ENCODE peak calls at places on chromosomes 4 and X, in four cellular contexts. L, Z, C and E are unnamed samples.

GRCh38 chr4:164212714-164213113 is 541.2 kb upstream of the SMIM31 start:
- DNase-seq in L (no peak), Z (no peak), C (no peak), E (no peak)

GRCh38 chr4:8002525-8003309 is 63.1 kb upstream of the AFAP1 start:
- DNase-seq in L (no peak), Z (no peak), C (no peak), E (no peak)

GRCh38 chrX:74535211-74535621 is 79.2 kb downstream of the RLIM start:
- DNase-seq in L (no peak), Z (peak), C (peak), E (no peak)

GRCh38 chr4:150261571-150261970 is 183.3 kb downstream of the DCLK2 start:
- DNase-seq in L (no peak), Z (no peak), C (no peak), E (no peak)

GRCh38 chr4:167176723-167177367 is 57.4 kb downstream of the SPOCK3 start:
- DNase-seq in L (no peak), Z (no peak), C (no peak), E (no peak)

GRCh38 chrX:17005712-17006372 is 59.4 kb downstream of the REPS2 start:
- DNase-seq in L (no peak), Z (no peak), C (no peak), E (no peak)

GRCh38 chr4:27368781-27369180 is 508.1 kb downstream of the STIM2 start:
- DNase-seq in L (no peak), Z (no peak), C (no peak), E (no peak)

GRCh38 chr4:182604161-182604591 is 313.0 kb downstream of the DCTD start:
- DNase-seq in L (no peak), Z (peak), C (no peak), E (no peak)

GRCh38 chr4:3766791-3767561 is 791 bp downstream of the ADRA2C start:
- DNase-seq in L (no peak), Z (no peak), C (peak), E (peak)

GRCh38 chr4:3768842-3769641 is 2.9 kb downstream of the ADRA2C start:
- DNase-seq in L (no peak), Z (no peak), C (no peak), E (no peak)

GRCh38 chr4:3767569-3768288 is 1.5 kb downstream of the ADRA2C start:
- DNase-seq in L (no peak), Z (no peak), C (no peak), E (no peak)

GRCh38 chr4:3765271-3766206 is 646 bp upstream of the ADRA2C start:
- DNase-seq in L (no peak), Z (peak), C (peak), E (peak)

GRCh38 chr4:3766207-3766790 is at the start of gene ADRA2C:
- DNase-seq in L (no peak), Z (no peak), C (no peak), E (no peak)
- H3K4me3 ChIP-seq in L (peak), Z (peak), C (peak), E (peak)

GRCh38 chrX:120457766-120458180 is 11.3 kb downstream of the LAMP2 start:
- DNase-seq in L (no peak), Z (peak), C (no peak), E (no peak)
- H3K27ac ChIP-seq in L (no peak), Z (peak), C (no peak), E (no peak)

DNA sequence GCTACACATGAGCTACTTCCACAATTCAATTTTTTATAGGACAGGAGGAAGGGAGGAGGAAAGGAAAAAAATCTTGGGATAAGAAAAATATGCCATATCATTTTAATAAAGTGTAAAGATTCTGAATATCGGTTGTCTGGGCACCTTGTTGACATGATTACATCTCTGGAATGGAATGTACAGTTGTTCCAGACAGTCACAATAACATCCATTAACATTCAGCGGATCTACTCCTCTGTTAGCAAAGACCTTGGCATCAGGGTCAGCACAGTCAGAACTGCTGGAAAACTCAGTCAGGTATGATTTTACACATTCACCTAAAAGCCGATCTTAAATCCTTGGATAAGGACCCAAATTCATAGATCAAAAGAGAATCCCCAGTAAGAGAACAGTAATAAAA is 85.4 kb upstream of the ARMCX2 start:
- DNase-seq in L (no peak), Z (no peak), C (no peak), E (no peak)
- H3K4me3 ChIP-seq in L (no peak), Z (no peak), C (no peak), E (no peak)

GRCh38 chr4:143358419-143358818 is 21.7 kb downstream of the GAB1 start:
- DNase-seq in L (no peak), Z (no peak), C (no peak), E (no peak)

GRCh38 chr4:143360838-143361237 is 24.2 kb downstream of the GAB1 start:
- DNase-seq in L (no peak), Z (no peak), C (no peak), E (no peak)

GRCh38 chr4:143357161-143357845 is 20.6 kb downstream of the GAB1 start:
- DNase-seq in L (no peak), Z (no peak), C (no peak), E (no peak)

GRCh38 chr4:143358923-143359694 is 22.4 kb downstream of the GAB1 start:
- DNase-seq in L (no peak), Z (peak), C (no peak), E (no peak)

GRCh38 chr4:143359794-143360193 is 23.1 kb downstream of the GAB1 start:
- DNase-seq in L (no peak), Z (no peak), C (no peak), E (no peak)
- H3K27ac ChIP-seq in L (peak), Z (peak), C (peak), E (peak)

DNA sequence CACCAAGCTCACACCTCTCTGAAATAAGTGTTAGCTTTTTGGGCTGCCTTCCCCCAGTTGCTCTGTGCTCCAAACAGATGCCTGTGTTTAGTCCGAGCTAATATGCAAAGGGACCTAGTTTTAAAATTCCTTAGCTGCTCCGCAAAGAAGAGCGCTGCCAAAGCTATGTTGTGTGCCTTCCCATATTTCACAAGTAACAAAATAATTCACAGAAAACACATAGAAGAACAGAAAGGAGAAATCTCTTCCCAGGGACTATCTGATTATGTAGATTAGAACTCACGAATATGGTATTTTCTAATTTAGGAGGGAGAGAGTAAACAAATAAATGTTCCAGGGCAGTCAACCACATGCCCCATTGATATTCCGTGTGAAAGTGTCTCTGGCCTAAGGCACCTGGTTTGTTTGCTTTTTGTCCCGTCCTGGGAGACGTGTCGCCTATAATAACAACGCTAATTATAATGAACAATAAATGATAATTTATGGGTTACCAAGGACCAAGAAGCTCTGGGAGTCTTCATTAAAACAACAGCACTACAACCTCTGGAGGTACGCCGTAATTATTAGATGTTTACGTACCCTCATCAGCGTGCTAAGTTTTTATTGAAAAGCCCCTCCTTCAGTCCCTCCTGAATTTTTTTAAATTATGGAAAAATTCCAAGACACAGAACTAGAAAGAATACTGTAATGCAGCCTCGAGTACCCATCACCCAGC is 1.2 kb upstream of the CCNG2 start:
- DNase-seq in L (no peak), Z (no peak), C (no peak), E (no peak)
- H3K4me3 ChIP-seq in L (peak), Z (peak), C (peak), E (peak)

GRCh38 chrX:70292788-70293187 is 2.9 kb downstream of the KIF4A start:
- DNase-seq in L (no peak), Z (no peak), C (no peak), E (no peak)

GRCh38 chrX:70293621-70294020 is 3.7 kb downstream of the KIF4A start:
- DNase-seq in L (no peak), Z (no peak), C (no peak), E (no peak)

GRCh38 chrX:70289168-70289792 is 447 bp downstream of the PDZD11 start:
- DNase-seq in L (no peak), Z (peak), C (no peak), E (no peak)

GRCh38 chrX:70289793-70290770 is at the start of the genes KIF4A and PDZD11:
- DNase-seq in L (peak), Z (peak), C (peak), E (peak)
- H3K27ac ChIP-seq in L (peak), Z (peak), C (peak), E (peak)

GRCh38 chr4:15779336-15779735 is 1.2 kb downstream of the CD38 start:
- DNase-seq in L (peak), Z (peak), C (peak), E (peak)
- H3K4me3 ChIP-seq in L (peak), Z (peak), C (peak), E (peak)

DNA sequence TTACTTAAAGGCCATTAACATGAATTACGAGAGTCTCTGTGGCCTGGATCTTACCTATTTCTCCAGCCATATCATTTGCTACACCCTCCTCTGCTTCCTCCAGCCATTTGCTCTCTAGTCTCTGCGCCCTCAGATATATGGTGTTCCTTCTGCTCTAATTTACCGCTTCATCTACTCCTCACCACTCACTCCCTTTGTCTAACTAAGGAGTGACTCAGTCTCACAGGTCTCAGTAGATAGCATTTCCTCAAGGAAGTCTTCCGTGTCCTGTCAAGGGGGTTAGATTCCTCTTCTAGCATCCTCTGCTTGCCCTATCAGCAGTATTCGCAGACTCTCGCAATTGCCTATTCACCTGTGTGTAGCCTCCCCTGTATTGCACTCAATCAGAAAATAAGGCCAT is 892.1 kb upstream of the INTU start:
- DNase-seq in L (no peak), Z (no peak), C (no peak), E (no peak)
- H3K27ac ChIP-seq in L (no peak), Z (no peak), C (no peak), E (no peak)

GRCh38 chr4:133154725-133155124 is 5.6 kb downstream of the PCDH10 start:
- DNase-seq in L (no peak), Z (peak), C (no peak), E (no peak)

GRCh38 chr4:133157460-133158160 is 8.5 kb downstream of the PCDH10 start:
- DNase-seq in L (no peak), Z (no peak), C (no peak), E (no peak)

GRCh38 chr4:133156556-133156955 is 7.5 kb downstream of the PCDH10 start:
- DNase-seq in L (no peak), Z (no peak), C (no peak), E (no peak)

GRCh38 chr4:133152801-133153526 is 3.9 kb downstream of the PCDH10 start:
- DNase-seq in L (no peak), Z (peak), C (no peak), E (no peak)

GRCh38 chr4:133156096-133156495 is 7.0 kb downstream of the PCDH10 start:
- DNase-seq in L (no peak), Z (no peak), C (no peak), E (no peak)
- H3K4me3 ChIP-seq in L (no peak), Z (no peak), C (no peak), E (no peak)